ENCODE peak calls at places on chromosomes 16 and 17, in four cellular contexts. W is heart right ventricle, S is body of pancreas, G is hepatocyte. C is an unnamed sample.

GRCh38 chr17:19897108-19897854 is 29.5 kb upstream of the ULK2 start:
- DNase-seq in G (no peak), S (peak; percentile 47), W (peak; percentile 48), C (no peak)

GRCh38 chr16:69564845-69565610 is 738 bp upstream of the NFAT5 start:
- DNase-seq in G (no peak), W (no peak), S (no peak), C (no peak)

GRCh38 chr17:78130439-78131101 is at the start of gene TMC8:
- DNase-seq in G (no peak), S (no peak), W (no peak), C (no peak)

GRCh38 chr17:61158372-61158771 is 241.3 kb upstream of the TBX2 start:
- DNase-seq in W (no peak), G (no peak), S (no peak), C (no peak)

GRCh38 chr17:6244253-6244652 is 174.1 kb downstream of the WSCD1 start:
- DNase-seq in W (no peak), G (no peak), S (no peak), C (no peak)

GRCh38 chr17:32875904-32876413 is 965 bp downstream of the MYO1D start:
- DNase-seq in G (no peak), S (no peak), W (no peak), C (no peak)

GRCh38 chr17:79931517-79932309 is 92.5 kb upstream of the CBX4 start:
- DNase-seq in G (peak; percentile 80), W (no peak), S (no peak), C (no peak)

GRCh38 chr16:85017603-85018002 is 6.3 kb upstream of the ZDHHC7 start:
- DNase-seq in S (no peak), G (no peak), W (no peak), C (no peak)

GRCh38 chr17:6639014-6639650 is 1.4 kb downstream of the KIAA0753 start:
- DNase-seq in W (no peak), S (no peak), G (peak; percentile 20), C (peak; percentile 62)

GRCh38 chr17:50181601-50182345 is 16.0 kb downstream of the SGCA start:
- DNase-seq in G (no peak), W (no peak), S (no peak), C (no peak)

GRCh38 chr16:22165508-22166285 is 3.4 kb downstream of the SDR42E2 start:
- DNase-seq in G (no peak), W (no peak), S (no peak), C (no peak)

GRCh38 chr16:48295493-48296281 is 48.3 kb upstream of the ABCC11 start:
- DNase-seq in S (peak; percentile 57), W (no peak), G (no peak), C (no peak)

GRCh38 chr16:85641776-85642176 is 28.7 kb downstream of the GSE1 start:
- DNase-seq in W (peak; percentile 51), G (no peak), S (peak; percentile 96), C (peak; percentile 50)

DNA sequence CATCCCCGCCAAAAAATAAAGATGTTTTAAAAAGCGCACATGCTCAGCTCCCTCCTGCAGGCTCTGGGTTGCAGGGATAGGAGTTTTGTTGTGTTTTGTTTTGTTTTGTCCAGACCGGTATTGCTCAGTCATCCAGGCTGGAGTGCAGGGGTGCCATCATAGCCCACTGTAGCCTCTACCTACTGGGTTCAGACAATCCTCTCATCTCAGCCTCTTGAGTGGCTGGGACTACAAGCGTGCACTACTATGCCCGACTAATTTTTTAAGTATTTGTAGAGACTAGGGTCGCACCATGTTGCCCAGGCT is 661 bp downstream of the WWOX start:
- DNase-seq in S (no peak), G (no peak), W (no peak), C (no peak)
- TF ChIP-seq CTCF in S (no peak), G (no peak), W (no peak), C (no peak)

GRCh38 chr17:81061027-81061426 is 26.1 kb downstream of the BAIAP2 start:
- DNase-seq in S (no peak), G (no peak), W (no peak), C (no peak)
- H3K4me1 ChIP-seq in S (no peaks in the 10 kb centered on the region), G (peaks cover 48% of the 10 kb centered on the region), W (peaks cover 53% of the 10 kb centered on the region), C (peaks cover 31% of the 10 kb centered on the region)

DNA sequence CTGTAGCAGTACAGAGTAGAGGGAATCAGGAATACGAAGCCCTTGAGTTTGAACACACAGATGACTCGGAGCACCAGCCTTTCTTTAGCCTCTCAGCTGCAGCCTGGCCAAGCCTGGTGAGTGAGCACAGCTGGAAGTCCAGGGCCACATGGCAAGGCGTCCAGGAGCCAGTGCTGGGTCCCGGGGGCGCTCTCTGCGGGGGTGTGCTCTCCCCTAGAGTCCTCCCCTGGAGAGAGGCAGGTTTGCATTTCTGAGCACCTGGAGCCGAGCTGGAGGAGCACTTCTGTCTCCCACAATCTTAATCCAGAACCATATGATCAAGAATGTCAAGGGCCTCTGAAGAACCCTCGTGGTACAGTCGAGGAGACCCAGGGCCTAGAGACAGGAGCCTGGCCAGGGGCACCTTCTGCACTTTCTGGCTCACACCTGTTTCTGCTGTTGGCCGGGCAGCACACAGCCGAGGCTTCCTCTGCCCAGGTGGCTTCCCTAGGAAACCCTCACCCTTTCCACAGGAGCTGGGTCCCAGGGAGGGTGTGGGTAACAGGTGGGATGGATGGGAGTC is 78.3 kb downstream of the PLD6 start:
- DNase-seq in G (no peak), W (no peak), S (no peak), C (no peak)
- TF ChIP-seq CTCF in G (no peak), W (no peak), S (no peak), C (no peak)

GRCh38 chr17:75064040-75064439 is 17.0 kb downstream of the KCTD2 start:
- DNase-seq in S (no peak), W (no peak), G (no peak), C (no peak)

GRCh38 chr17:75063626-75064025 is 16.6 kb downstream of the KCTD2 start:
- DNase-seq in S (no peak), W (no peak), G (no peak), C (no peak)

GRCh38 chr17:75064460-75064859 is 17.4 kb downstream of the KCTD2 start:
- DNase-seq in S (no peak), W (no peak), G (no peak), C (no peak)

GRCh38 chr17:75064867-75065561 is 18.0 kb downstream of the KCTD2 start:
- DNase-seq in S (no peak), G (no peak), W (no peak), C (no peak)

DNA sequence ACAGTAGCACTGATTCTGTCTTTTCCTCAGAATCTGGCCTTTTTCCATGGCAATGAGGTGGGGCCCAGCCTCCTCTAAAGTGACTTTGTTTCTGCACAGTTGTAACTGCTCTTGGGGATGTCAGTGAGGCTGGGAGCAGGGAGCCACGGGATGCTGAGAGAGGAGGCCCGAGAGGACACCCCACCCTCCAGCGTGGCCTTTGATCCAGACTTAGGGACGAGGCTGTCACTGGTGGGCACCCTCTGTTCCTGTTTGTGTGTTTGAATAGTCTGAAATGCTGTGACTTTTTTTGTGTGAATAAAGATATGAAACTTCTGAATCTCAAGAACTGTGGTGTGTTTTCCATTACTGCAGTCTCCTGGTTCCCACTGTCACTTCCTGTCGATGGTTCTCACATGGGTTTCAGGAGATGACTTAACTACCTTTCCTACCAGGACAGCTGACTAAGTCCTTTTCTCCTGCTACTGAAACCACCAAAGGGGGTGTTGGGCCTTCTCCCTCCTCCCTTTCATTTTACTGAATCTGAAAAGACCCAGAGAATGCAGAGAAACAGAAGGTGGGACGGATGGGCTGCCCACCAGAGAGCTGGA is 18.6 kb downstream of the KCTD2 start:
- DNase-seq in S (no peak), G (no peak), W (no peak), C (no peak)
- H3K4me1 ChIP-seq in S (no peaks in the 10 kb centered on the region), G (no peaks in the 10 kb centered on the region), W (peaks cover 5% of the 10 kb centered on the region), C (no peaks in the 10 kb centered on the region)

GRCh38 chr17:38603786-38604478 is 1.8 kb downstream of the SRCIN1 start:
- DNase-seq in W (no peak), G (no peak), S (no peak), C (no peak)

GRCh38 chr17:38602862-38603785 is 2.6 kb downstream of the SRCIN1 start:
- DNase-seq in W (no peak), G (no peak), S (no peak), C (no peak)

GRCh38 chr17:38605852-38606645 is at the start of gene SRCIN1:
- DNase-seq in W (no peak), G (peak; percentile 84), S (peak; percentile 72), C (no peak)

GRCh38 chr17:38605230-38605851 is 411 bp downstream of the SRCIN1 start:
- DNase-seq in G (peak; percentile 41), S (no peak), W (no peak), C (no peak)

GRCh38 chr17:38604479-38605229 is 1.1 kb downstream of the SRCIN1 start:
- DNase-seq in W (no peak), S (no peak), G (peak; percentile 44), C (no peak)
- TF ChIP-seq CTCF in W (no peak), S (no peak), G (peak; percentile 12), C (no peak)

GRCh38 chr17:66326476-66327047 is 24.1 kb downstream of the PRKCA start:
- DNase-seq in G (no peak), S (no peak), W (no peak), C (no peak)
- H3K4me1 ChIP-seq in G (no peaks in the 10 kb centered on the region), S (peaks cover 10% of the 10 kb centered on the region), W (peaks cover 13% of the 10 kb centered on the region), C (peaks cover 9% of the 10 kb centered on the region)

C was measured in tibial artery.